ENCODE peak calls at places on chromosomes 3 and 15, in six cellular contexts. D, B, Q, U, M and G are unnamed samples.

GRCh38 chr3:40387001-40387894 is at the start of gene ENTPD3:
- DNase-seq in D (peak), B (peak), Q (no peak), U (no peak), M (peak), G (peak)

GRCh38 chr3:14142567-14143270 is 17.9 kb downstream of the TMEM43 start:
- DNase-seq in D (no peak), B (no peak), Q (no peak), U (no peak), M (no peak), G (no peak)

GRCh38 chr3:140276698-140277097 is 341.7 kb downstream of the CLSTN2 start:
- DNase-seq in D (peak), B (no peak), Q (peak), U (no peak), M (no peak), G (no peak)

GRCh38 chr15:98658831-98659699 is 10.7 kb downstream of the IGF1R start:
- DNase-seq in D (peak), B (no peak), Q (peak), U (no peak), M (peak), G (peak)

GRCh38 chr3:52495096-52495495 is at the start of gene STAB1:
- DNase-seq in D (no peak), B (no peak), Q (no peak), U (no peak), M (no peak), G (no peak)

GRCh38 chr3:169550284-169550683 is 113.2 kb downstream of the MECOM start:
- DNase-seq in D (no peak), B (no peak), Q (no peak), U (no peak), M (no peak), G (no peak)

GRCh38 chr3:38611866-38612265 is 37.6 kb downstream of the SCN5A start:
- DNase-seq in D (no peak), B (no peak), Q (no peak), U (no peak), M (no peak), G (no peak)

GRCh38 chr3:2392981-2393380 is 294.3 kb downstream of the CNTN4 start:
- DNase-seq in D (no peak), B (no peak), Q (no peak), U (no peak), M (no peak), G (no peak)

GRCh38 chr3:32794487-32795308 is 23.1 kb upstream of the TRIM71 start:
- DNase-seq in D (peak), B (no peak), Q (peak), U (no peak), M (peak), G (no peak)

GRCh38 chr3:187922704-187923393 is 177.6 kb upstream of the BCL6 start:
- DNase-seq in D (peak), B (no peak), Q (no peak), U (no peak), M (no peak), G (no peak)